ENCODE peak calls at places on chromosomes 12 and 14, in five cellular contexts. I is tibial nerve; P is tibial artery; F is D721Med; E is activated CD8-positive, alpha-beta T cell treated with anti-CD3 and anti-CD28 coated beads for 36 hours. R is an unnamed sample.

GRCh38 chr12:47944685-47945340 is 18.6 kb upstream of the TMEM106C start:
- DNase-seq in I (no peak), P (no peak), F (no peak), E (no peak), R (no peak)

GRCh38 chr14:51657762-51658161 is 6.1 kb downstream of the FRMD6 start:
- DNase-seq in I (no peak), P (no peak), F (no peak), E (peak), R (no peak)

GRCh38 chr14:97164014-97164413 is 366.8 kb downstream of the VRK1 start:
- DNase-seq in I (no peak), P (no peak), F (no peak), E (no peak), R (no peak)

GRCh38 chr12:89960011-89960507 is 251.4 kb upstream of the ATP2B1 start:
- DNase-seq in I (no peak), P (no peak), F (no peak), E (peak), R (peak)

GRCh38 chr14:51564986-51565604 is 86.6 kb upstream of the FRMD6 start:
- DNase-seq in I (no peak), P (no peak), F (no peak), E (no peak), R (no peak)

GRCh38 chr14:21102472-21103164 is 1.8 kb downstream of the TMEM253 start:
- DNase-seq in I (no peak), P (no peak), F (no peak), E (no peak), R (no peak)

GRCh38 chr14:104429291-104429861 is 150.2 kb upstream of the C14orf180 start:
- DNase-seq in I (no peak), P (no peak), F (no peak), E (no peak), R (peak)

GRCh38 chr12:14656846-14657245 is 39.6 kb downstream of the GUCY2C start:
- DNase-seq in I (no peak), P (no peak), F (no peak), E (no peak), R (no peak)

GRCh38 chr12:130813436-130813835 is 25.6 kb downstream of the STX2 start:
- DNase-seq in I (no peak), P (no peak), F (no peak), E (no peak), R (no peak)

GRCh38 chr12:51863363-51863920 is 14.9 kb upstream of the FIGNL2 start:
- DNase-seq in I (no peak), P (no peak), F (no peak), E (no peak), R (no peak)

GRCh38 chr14:104431351-104431928 is 148.1 kb upstream of the C14orf180 start:
- DNase-seq in I (no peak), P (no peak), F (no peak), E (no peak), R (no peak)

GRCh38 chr14:106874365-106874764 is 1348.0 kb downstream of the TMEM121 start:
- DNase-seq in I (no peak), P (no peak), F (no peak), E (peak), R (no peak)

GRCh38 chr12:6827982-6828670 is at the start of gene P3H3:
- DNase-seq in I (no peak), P (no peak), F (no peak), E (peak), R (no peak)

GRCh38 chr12:23950775-23951391 is 1.4 kb upstream of the SOX5 start:
- DNase-seq in I (peak), P (no peak), F (no peak), E (no peak), R (no peak)

GRCh38 chr12:91189526-91189925 is 6.9 kb upstream of the DCN start:
- DNase-seq in I (no peak), P (no peak), F (no peak), E (no peak), R (no peak)

GRCh38 chr14:100589071-100589759 is 2.0 kb upstream of the BEGAIN start:
- DNase-seq in I (no peak), P (peak), F (no peak), E (peak), R (no peak)

GRCh38 chr12:52804029-52804428 is 8.1 kb upstream of the KRT3 start:
- DNase-seq in I (no peak), P (no peak), F (no peak), E (no peak), R (no peak)

GRCh38 chr12:103901518-103902173 is 28.6 kb upstream of the HSP90B1 start:
- DNase-seq in I (no peak), P (no peak), F (no peak), E (peak), R (no peak)

GRCh38 chr12:122006186-122006926 is 15.3 kb upstream of the BCL7A start:
- DNase-seq in I (no peak), P (no peak), F (no peak), E (no peak), R (peak)

GRCh38 chr12:131981388-131981787 is 31.6 kb downstream of the EP400 start:
- DNase-seq in I (no peak), P (no peak), F (no peak), E (no peak), R (no peak)

GRCh38 chr12:66050610-66051009 is 79.9 kb downstream of the LLPH start:
- DNase-seq in I (no peak), P (no peak), F (no peak), E (no peak), R (no peak)

GRCh38 chr12:86729798-86730197 is 473.6 kb upstream of the MGAT4C start:
- DNase-seq in I (no peak), P (no peak), F (no peak), E (no peak), R (no peak)

GRCh38 chr12:105036937-105037649 is 47.2 kb downstream of the ALDH1L2 start:
- DNase-seq in I (no peak), P (no peak), F (no peak), E (peak), R (no peak)

GRCh38 chr12:99131761-99132199 is 486.7 kb downstream of the APAF1 start:
- DNase-seq in I (no peak), P (no peak), F (no peak), E (no peak), R (peak)

GRCh38 chr12:111687255-111687654 is 1.4 kb downstream of the ACAD10 start:
- DNase-seq in I (no peak), P (no peak), F (no peak), E (peak), R (peak)
- TF ChIP-seq CTCF in I (no peak), P (no peak), F (no peak), E (peak), R (no peak)

DNA sequence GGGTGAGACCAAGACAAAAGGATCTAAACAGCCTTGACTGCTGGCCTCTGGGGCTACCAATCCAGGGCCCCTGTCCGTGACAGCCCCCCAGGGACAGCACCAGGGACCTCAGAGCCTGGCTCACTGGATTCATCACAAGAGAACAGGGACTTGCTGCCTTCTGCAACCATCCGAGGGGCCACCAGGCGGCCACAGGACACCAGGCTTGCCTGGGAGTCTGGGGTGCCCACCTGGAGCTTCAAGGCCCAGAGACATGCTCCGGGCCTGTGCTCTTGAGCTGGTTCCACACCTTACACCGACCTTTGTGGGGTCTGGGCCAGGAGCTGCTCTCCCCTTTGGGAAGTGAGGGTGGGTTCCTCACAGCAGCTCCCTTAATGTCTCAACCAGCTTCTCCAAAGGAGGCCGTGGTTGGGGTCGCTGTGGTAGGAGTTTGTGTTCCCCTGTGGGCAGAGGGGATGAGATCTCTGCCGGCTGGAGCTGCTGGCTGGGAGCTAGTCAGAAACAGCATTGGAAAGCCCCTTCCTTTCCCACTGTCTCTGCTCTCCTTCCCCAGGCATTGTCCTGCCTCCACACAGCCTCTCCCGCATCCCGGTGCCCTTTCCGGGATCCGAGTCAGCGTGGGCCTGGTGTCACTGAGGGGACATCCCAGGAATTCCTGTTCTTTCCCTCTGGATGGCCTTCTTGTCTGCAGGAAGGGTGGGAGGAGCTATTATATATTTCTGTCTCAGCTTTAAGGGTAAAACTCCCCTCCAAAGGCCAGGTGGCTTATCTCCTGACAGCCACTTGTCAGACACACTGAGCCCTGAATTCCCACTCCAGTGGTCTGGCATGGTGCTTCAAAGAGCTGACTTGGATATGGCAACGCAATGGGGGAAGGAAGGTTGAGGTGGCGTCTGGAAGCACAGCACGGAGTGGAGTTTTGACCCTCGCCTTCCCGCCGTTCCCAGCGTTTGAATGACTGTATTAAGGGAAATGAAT is 5.1 kb upstream of the PAPLN start:
- DNase-seq in I (no peak), P (no peak), F (no peak), E (peak), R (peak)
- TF ChIP-seq CTCF in I (no peak), P (no peak), F (peak), E (no peak), R (no peak)

GRCh38 chr12:108063192-108063591 is 65.9 kb upstream of the WSCD2 start:
- DNase-seq in I (peak), P (no peak), F (no peak), E (no peak), R (peak)
- TF ChIP-seq CTCF in I (peak), P (no peak), F (peak), E (peak), R (peak)

GRCh38 chr12:96985515-96986362 is 78.7 kb downstream of the NEDD1 start:
- DNase-seq in I (no peak), P (no peak), F (peak), E (peak), R (peak)
- TF ChIP-seq CTCF in I (peak), P (peak), F (peak), E (peak), R (peak)

DNA sequence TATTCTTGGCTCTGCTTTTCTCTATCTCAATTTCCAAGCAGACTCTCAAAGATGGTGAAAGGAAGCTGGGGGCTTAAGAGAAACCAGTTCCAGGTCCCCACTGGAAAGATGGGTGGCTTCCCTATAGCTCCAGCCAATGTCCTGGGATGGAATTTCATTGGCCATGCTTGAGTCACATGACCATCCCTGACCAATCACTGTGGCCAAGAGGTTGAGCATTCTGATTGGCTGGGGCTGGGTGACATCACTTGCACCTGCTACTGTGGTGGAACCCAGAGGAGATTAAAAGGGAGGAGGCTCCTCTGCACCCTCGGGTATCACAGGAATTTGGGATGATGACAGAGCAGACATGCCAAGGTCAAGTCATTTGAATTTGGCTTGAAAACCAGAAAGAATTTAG is 436.5 kb downstream of the TMEM132D start:
- DNase-seq in I (no peak), P (no peak), F (no peak), E (no peak), R (no peak)
- TF ChIP-seq CTCF in I (no peak), P (no peak), F (no peak), E (no peak), R (no peak)

GRCh38 chr12:31658743-31659086 is 773 bp upstream of the ETFBKMT start:
- DNase-seq in I (no peak), P (no peak), F (no peak), E (no peak), R (no peak)
- TF ChIP-seq CTCF in I (no peak), P (no peak), F (no peak), E (no peak), R (no peak)

DNA sequence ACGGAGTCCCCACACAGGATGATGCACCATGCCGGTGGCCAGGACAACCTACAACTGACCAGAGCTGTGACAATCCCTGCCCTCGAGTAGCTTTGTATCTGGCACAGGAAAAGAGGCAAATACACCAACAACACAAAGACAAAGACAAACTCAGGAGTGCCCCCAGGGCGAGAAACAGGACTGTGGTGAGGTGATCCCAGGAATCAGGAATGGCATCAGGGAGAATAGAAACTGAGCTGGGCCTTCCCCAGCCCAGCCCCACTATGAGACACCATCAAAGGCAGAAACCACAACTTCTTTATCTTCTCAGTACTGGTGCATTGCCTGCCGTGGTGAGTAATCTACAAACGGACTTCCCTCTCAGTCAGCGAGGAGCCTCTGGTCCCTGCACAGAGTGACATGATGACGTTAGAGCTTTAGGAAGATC is 157.7 kb downstream of the TTC7B start:
- DNase-seq in I (no peak), P (no peak), F (no peak), E (peak), R (peak)
- TF ChIP-seq CTCF in I (no peak), P (no peak), F (no peak), E (no peak), R (no peak)

R was measured in GM13976.